ENCODE peak calls at places on chromosomes 1 and 21, in four cellular contexts. One of them, this sample, is unnamed.

GRCh38 chr1:168087696-168088095 is 49.0 kb downstream of the GPR161 start:
- DNase-seq in GM12865: no peak
- DNase-seq in neural progenitor cell: no peak
- DNase-seq in cardiac fibroblast: no peak
- DNase-seq in this sample: no peak

GRCh38 chr1:11929849-11930248 is 3.6 kb upstream of the KIAA2013 start:
- DNase-seq in GM12865: peak
- DNase-seq in neural progenitor cell: no peak
- DNase-seq in cardiac fibroblast: peak
- DNase-seq in this sample: no peak

GRCh38 chr1:217244946-217245345 is 385.9 kb downstream of the GPATCH2 start:
- DNase-seq in GM12865: no peak
- DNase-seq in neural progenitor cell: no peak
- DNase-seq in cardiac fibroblast: peak
- DNase-seq in this sample: no peak

GRCh38 chr1:21875621-21876063 is 61.5 kb downstream of the HSPG2 start:
- DNase-seq in GM12865: no peak
- DNase-seq in neural progenitor cell: no peak
- DNase-seq in cardiac fibroblast: no peak
- DNase-seq in this sample: no peak

GRCh38 chr1:201299968-201300367 is 16.7 kb downstream of the PKP1 start:
- DNase-seq in GM12865: no peak
- DNase-seq in neural progenitor cell: no peak
- DNase-seq in cardiac fibroblast: peak
- DNase-seq in this sample: no peak

GRCh38 chr21:26954591-26955214 is 12.2 kb downstream of the ADAMTS5 start:
- DNase-seq in GM12865: no peak
- DNase-seq in neural progenitor cell: no peak
- DNase-seq in cardiac fibroblast: no peak
- DNase-seq in this sample: no peak

GRCh38 chr1:28604962-28605361 is 12.9 kb downstream of the RAB42 start:
- DNase-seq in GM12865: no peak
- DNase-seq in neural progenitor cell: no peak
- DNase-seq in cardiac fibroblast: no peak
- DNase-seq in this sample: no peak

GRCh38 chr1:15100369-15101111 is 53.0 kb upstream of the TMEM51 start:
- DNase-seq in GM12865: peak
- DNase-seq in neural progenitor cell: peak
- DNase-seq in cardiac fibroblast: peak
- DNase-seq in this sample: peak

GRCh38 chr1:70509996-70510876 is 99.2 kb downstream of the CTH start:
- DNase-seq in GM12865: peak
- DNase-seq in neural progenitor cell: peak
- DNase-seq in cardiac fibroblast: peak
- DNase-seq in this sample: peak

GRCh38 chr1:169472759-169473158 is 13.0 kb downstream of the SLC19A2 start:
- DNase-seq in GM12865: no peak
- DNase-seq in neural progenitor cell: no peak
- DNase-seq in cardiac fibroblast: no peak
- DNase-seq in this sample: no peak

DNA sequence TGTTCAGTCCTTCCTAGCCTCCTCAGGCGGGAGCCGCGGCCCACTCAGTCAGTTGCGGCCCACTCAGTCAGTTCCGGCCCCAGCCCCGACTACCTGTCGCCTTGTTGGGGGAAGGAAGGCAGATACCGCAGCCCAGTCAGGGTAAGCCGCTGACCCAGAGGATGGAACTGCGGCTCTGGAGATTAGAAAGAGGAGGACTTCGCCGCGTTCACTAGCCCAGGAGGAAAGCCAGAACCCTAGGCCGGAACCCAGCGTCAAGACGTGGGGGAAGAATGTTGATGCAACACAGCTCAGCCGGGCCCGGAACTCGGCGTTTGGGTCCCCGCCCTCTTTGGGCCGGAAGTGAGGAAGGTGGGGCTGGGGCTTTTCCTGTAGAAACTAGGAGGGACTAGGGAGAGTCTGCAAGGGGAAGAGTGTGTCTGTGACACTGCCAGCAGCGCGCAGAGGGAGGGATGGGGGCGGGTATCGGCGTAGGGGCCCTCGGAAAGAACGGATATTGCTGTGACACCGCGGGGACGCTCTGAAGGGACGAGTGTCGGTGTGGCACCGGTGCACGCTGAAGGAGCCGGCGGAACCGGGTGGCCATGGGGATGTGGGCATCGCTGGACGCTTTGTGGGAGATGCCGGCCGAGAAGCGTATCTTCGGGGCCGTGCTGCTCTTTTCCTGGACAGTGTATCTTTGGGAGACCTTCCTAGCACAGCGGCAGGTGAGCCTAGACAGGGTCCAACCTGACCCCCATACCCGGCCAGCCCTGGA is at the start of gene ZMPSTE24:
- DNase-seq in GM12865: peak
- DNase-seq in neural progenitor cell: peak
- DNase-seq in cardiac fibroblast: peak
- DNase-seq in this sample: peak
- H3K4me3 ChIP-seq in GM12865: peak
- H3K4me3 ChIP-seq in neural progenitor cell: peak
- H3K4me3 ChIP-seq in cardiac fibroblast: peak
- H3K4me3 ChIP-seq in this sample: peak

GRCh38 chr1:147514233-147514632 is 27.1 kb upstream of the BCL9 start:
- DNase-seq in GM12865: no peak
- DNase-seq in neural progenitor cell: no peak
- DNase-seq in cardiac fibroblast: no peak
- DNase-seq in this sample: no peak

GRCh38 chr1:147509786-147510360 is 31.4 kb upstream of the BCL9 start:
- DNase-seq in GM12865: no peak
- DNase-seq in neural progenitor cell: no peak
- DNase-seq in cardiac fibroblast: peak
- DNase-seq in this sample: no peak

GRCh38 chr1:147516157-147516917 is 25.0 kb upstream of the BCL9 start:
- DNase-seq in GM12865: no peak
- DNase-seq in neural progenitor cell: no peak
- DNase-seq in cardiac fibroblast: no peak
- DNase-seq in this sample: no peak

DNA sequence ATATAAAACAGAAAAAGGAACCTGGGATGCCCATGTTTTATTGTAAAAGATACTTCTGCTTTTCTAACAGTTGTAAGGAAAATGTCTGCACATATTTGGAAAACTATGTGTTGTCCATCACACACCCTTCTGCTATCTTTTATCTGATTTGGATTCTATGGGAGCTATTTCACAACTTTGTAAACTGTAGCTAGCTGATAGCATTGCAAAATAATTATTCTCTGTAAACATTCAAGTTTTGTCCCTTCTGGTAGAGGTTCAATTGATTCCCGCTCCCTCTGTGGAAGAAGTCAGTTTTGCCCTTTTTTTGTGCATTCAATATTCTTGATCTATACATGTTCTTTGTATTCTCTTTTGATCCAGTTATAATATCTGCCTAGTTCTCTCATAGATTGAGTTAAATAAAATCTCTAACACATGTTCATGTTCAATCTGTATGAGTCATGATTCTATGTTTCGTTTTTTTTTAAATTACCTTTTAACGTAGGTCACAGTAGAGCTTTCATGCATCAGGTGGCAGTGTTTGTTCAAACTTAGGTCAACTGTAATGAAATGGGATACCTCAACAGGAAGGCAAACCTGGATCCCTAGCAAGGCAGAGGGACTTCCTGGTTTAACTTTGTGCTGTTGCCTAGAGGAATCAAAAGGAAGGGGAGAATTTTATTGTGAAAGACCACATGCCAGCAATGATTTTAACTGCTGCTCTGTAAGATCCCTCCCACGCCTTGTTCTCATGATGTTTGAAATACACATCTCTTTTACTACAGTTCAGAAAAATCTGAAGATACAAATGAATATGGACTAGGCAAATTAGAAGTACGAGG is 26.0 kb upstream of the BCL9 start:
- DNase-seq in GM12865: no peak
- DNase-seq in neural progenitor cell: no peak
- DNase-seq in cardiac fibroblast: peak
- DNase-seq in this sample: peak
- TF ChIP-seq CTCF in GM12865: no peak
- TF ChIP-seq CTCF in neural progenitor cell: peak
- TF ChIP-seq CTCF in cardiac fibroblast: no peak
- TF ChIP-seq CTCF in this sample: no peak

GRCh38 chr1:90704817-90705216 is 12.3 kb downstream of the BARHL2 start:
- DNase-seq in GM12865: no peak
- DNase-seq in neural progenitor cell: peak
- DNase-seq in cardiac fibroblast: no peak
- DNase-seq in this sample: no peak

GRCh38 chr1:90708236-90708786 is 8.8 kb downstream of the BARHL2 start:
- DNase-seq in GM12865: no peak
- DNase-seq in neural progenitor cell: no peak
- DNase-seq in cardiac fibroblast: no peak
- DNase-seq in this sample: no peak

GRCh38 chr1:90705910-90706309 is 11.2 kb downstream of the BARHL2 start:
- DNase-seq in GM12865: no peak
- DNase-seq in neural progenitor cell: no peak
- DNase-seq in cardiac fibroblast: no peak
- DNase-seq in this sample: no peak

GRCh38 chr1:90707363-90707710 is 9.8 kb downstream of the BARHL2 start:
- DNase-seq in GM12865: no peak
- DNase-seq in neural progenitor cell: peak
- DNase-seq in cardiac fibroblast: peak
- DNase-seq in this sample: peak

GRCh38 chr1:90706437-90707362 is 10.4 kb downstream of the BARHL2 start:
- DNase-seq in GM12865: no peak
- DNase-seq in neural progenitor cell: peak
- DNase-seq in cardiac fibroblast: no peak
- DNase-seq in this sample: no peak
- H3K4me3 ChIP-seq in GM12865: no peak
- H3K4me3 ChIP-seq in neural progenitor cell: peak
- H3K4me3 ChIP-seq in cardiac fibroblast: no peak
- H3K4me3 ChIP-seq in this sample: peak

DNA sequence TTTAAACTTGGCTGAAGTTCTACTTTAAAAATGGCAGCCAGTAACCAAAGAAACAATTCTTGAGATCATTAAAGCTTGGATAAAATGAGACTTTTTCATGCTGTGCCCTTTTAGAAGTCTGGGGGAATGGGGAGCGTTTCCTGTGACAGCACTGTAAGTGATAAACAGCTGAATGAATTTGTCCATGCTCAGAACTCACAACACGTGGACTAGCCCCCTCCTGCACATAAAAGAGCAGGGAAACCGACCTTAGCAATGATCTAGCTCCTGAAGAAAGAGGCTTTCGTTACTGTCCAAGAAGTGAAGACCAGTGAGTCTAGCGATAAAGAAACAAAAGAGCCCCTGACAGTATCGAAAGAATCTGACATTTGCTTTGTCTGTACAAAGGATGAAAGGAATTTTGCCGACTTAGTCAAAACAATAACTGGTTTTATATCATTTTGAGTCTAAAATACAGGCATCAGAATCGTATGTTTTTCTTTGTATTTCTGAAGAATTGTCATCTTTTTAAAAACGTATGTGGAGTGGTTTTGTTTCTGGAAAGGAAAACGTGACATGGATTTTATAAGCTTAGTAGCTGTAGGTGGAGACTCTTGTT is 60.8 kb downstream of the MAST2 start:
- DNase-seq in GM12865: no peak
- DNase-seq in neural progenitor cell: no peak
- DNase-seq in cardiac fibroblast: peak
- DNase-seq in this sample: peak
- TF ChIP-seq CTCF in GM12865: no peak
- TF ChIP-seq CTCF in neural progenitor cell: no peak
- TF ChIP-seq CTCF in cardiac fibroblast: no peak
- TF ChIP-seq CTCF in this sample: no peak

This sample was measured in astrocyte of the cerebellum.